ENCODE peak calls at places on chromosomes 6 and 20, in nine cellular contexts. M is stomach; D is right atrium auricular region; Z is Ammon's horn; H is ACHN; S is neural progenitor cell; P is cardiac fibroblast; K is hippocampal formation; L is stimulated activated CD4-positive, alpha-beta T cell treated with anti-CD3 and anti-CD28 coated beads, Interleukin-1b, Interleukin-23, amount 100 ng/mL, for 24 hours. Y is an unnamed sample.

GRCh38 chr20:51322164-51322707 is 220.3 kb downstream of the NFATC2 start:
- DNase-seq in M (no peak), D (no peak), Z (no peak), H (no peak), S (no peak), P (no peak), K (no peak), L (no peak), Y (no peak)

GRCh38 chr6:28489366-28490190 is 26.0 kb downstream of the GPX6 start:
- DNase-seq in M (peak), D (no peak), Z (peak), H (no peak), S (peak), P (peak), K (no peak), L (peak), Y (peak)

GRCh38 chr20:62624325-62624690 is 18.0 kb upstream of the SLCO4A1 start:
- DNase-seq in M (peak), D (no peak), Z (no peak), H (no peak), S (no peak), P (no peak), K (no peak), L (no peak), Y (no peak)

GRCh38 chr20:8509809-8510208 is 377.7 kb downstream of the PLCB1 start:
- DNase-seq in M (no peak), D (no peak), Z (no peak), H (no peak), S (no peak), P (peak), K (no peak), L (no peak), Y (no peak)

GRCh38 chr6:37357860-37358259 is 4.1 kb downstream of the RNF8 start:
- DNase-seq in M (no peak), D (no peak), Z (no peak), H (no peak), S (no peak), P (no peak), K (no peak), L (no peak), Y (no peak)

GRCh38 chr6:105740946-105741605 is 338.2 kb upstream of the PREP start:
- DNase-seq in M (no peak), D (no peak), Z (peak), H (no peak), S (no peak), P (no peak), K (no peak), L (no peak), Y (peak)

GRCh38 chr20:33871362-33871761 is 60.2 kb downstream of the CHMP4B start:
- DNase-seq in M (peak), D (no peak), Z (no peak), H (no peak), S (no peak), P (peak), K (no peak), L (no peak), Y (no peak)

GRCh38 chr6:132730560-132730959 is 16.7 kb upstream of the VNN1 start:
- DNase-seq in M (no peak), D (no peak), Z (no peak), H (no peak), S (no peak), P (peak), K (no peak), L (no peak), Y (peak)

GRCh38 chr20:44756011-44756688 is 10.5 kb downstream of the KCNK15 start:
- DNase-seq in M (no peak), D (no peak), Z (no peak), H (no peak), S (no peak), P (no peak), K (no peak), L (no peak), Y (no peak)

GRCh38 chr6:157162756-157163433 is 160.4 kb downstream of the TMEM242 start:
- DNase-seq in M (no peak), D (no peak), Z (peak), H (no peak), S (peak), P (no peak), K (peak), L (no peak), Y (no peak)

GRCh38 chr6:137981758-137982157 is 114.7 kb downstream of the TNFAIP3 start:
- DNase-seq in M (no peak), D (no peak), Z (no peak), H (no peak), S (no peak), P (no peak), K (no peak), L (no peak), Y (no peak)

GRCh38 chr6:31884528-31885035 is 5.8 kb upstream of the SLC44A4 start:
- DNase-seq in M (no peak), D (no peak), Z (no peak), H (no peak), S (no peak), P (no peak), K (no peak), L (no peak), Y (no peak)

GRCh38 chr6:101595276-101595675 is 201.8 kb downstream of the GRIK2 start:
- DNase-seq in M (no peak), D (no peak), Z (no peak), H (no peak), S (no peak), P (no peak), K (no peak), L (no peak), Y (no peak)

GRCh38 chr20:25017257-25017803 is 24.8 kb upstream of the APMAP start:
- DNase-seq in M (peak), D (no peak), Z (no peak), H (no peak), S (no peak), P (no peak), K (no peak), L (no peak), Y (no peak)

GRCh38 chr20:37922016-37922415 is 19.1 kb downstream of the VSTM2L start:
- DNase-seq in M (no peak), D (no peak), Z (no peak), H (no peak), S (no peak), P (no peak), K (no peak), L (no peak), Y (no peak)

GRCh38 chr6:44179072-44179536 is 20.5 kb downstream of the CAPN11 start:
- DNase-seq in M (no peak), D (no peak), Z (no peak), H (no peak), S (no peak), P (no peak), K (no peak), L (no peak), Y (no peak)

GRCh38 chr6:136535017-136535416 is 15.2 kb downstream of the MAP7 start:
- DNase-seq in M (no peak), D (no peak), Z (no peak), H (no peak), S (peak), P (no peak), K (no peak), L (no peak), Y (no peak)

GRCh38 chr6:6744551-6744950 is 156.0 kb downstream of the LY86 start:
- DNase-seq in M (no peak), D (no peak), Z (no peak), H (no peak), S (no peak), P (no peak), K (no peak), L (no peak), Y (no peak)

GRCh38 chr6:18121580-18122127 is 823 bp downstream of the NHLRC1 start:
- DNase-seq in M (no peak), D (no peak), Z (no peak), H (no peak), S (peak), P (no peak), K (no peak), L (no peak), Y (no peak)

GRCh38 chr6:14881399-14881798 is 364.5 kb upstream of the JARID2 start:
- DNase-seq in M (no peak), D (no peak), Z (no peak), H (peak), S (no peak), P (peak), K (no peak), L (no peak), Y (no peak)

GRCh38 chr20:53939554-53940355 is 130.6 kb downstream of the BCAS1 start:
- DNase-seq in M (peak), D (peak), Z (peak), H (peak), S (peak), P (peak), K (peak), L (peak), Y (peak)

GRCh38 chr6:61592238-61592637 is 693.8 kb downstream of the KHDRBS2 start:
- DNase-seq in M (no peak), D (no peak), Z (no peak), H (no peak), S (no peak), P (no peak), K (no peak), L (no peak), Y (no peak)

GRCh38 chr6:31586596-31586995 is 519 bp downstream of the LST1 start:
- DNase-seq in M (no peak), D (no peak), Z (peak), H (no peak), S (no peak), P (no peak), K (no peak), L (no peak), Y (no peak)

GRCh38 chr6:4178737-4179333 is 43.5 kb upstream of the ECI2 start:
- DNase-seq in M (no peak), D (no peak), Z (no peak), H (no peak), S (no peak), P (no peak), K (no peak), L (no peak), Y (no peak)